ENCODE peak calls at places on chromosome 12, in six cellular contexts. O is hepatocyte; J is Kasumi-1; W is activated T-cell treated with anti-CD3 and anti-CD28 coated beads, Interleukin-2, amount 50 U/mL, for 72 hours; T is activated CD4-positive, alpha-beta T cell treated with anti-CD3 and anti-CD28 coated beads, Interleukin-2, amount 50 U/mL, for 48 hours; F is stimulated activated CD8-positive, alpha-beta memory T cell treated with anti-CD3 and anti-CD28 coated beads, Interleukin-7, amount 100 ng/mL, for 1 hour. S is an unnamed sample.
A peak's percentile ranks its signal among the peaks of the same experiment; 100 is the strongest.

GRCh38 chr12:132608231-132609171 is 1.9 kb downstream of the LRCOL1 start:
- DNase-seq in O (no peak), J (no peak), W (no peak), T (no peak), F (no peak), S (no peak)

GRCh38 chr12:106841471-106842302 is 67.2 kb downstream of the RIC8B start:
- DNase-seq in O (peak; percentile 61), J (peak; percentile 34), W (peak; percentile 16), T (peak; percentile 3), F (no peak), S (peak; percentile 41)

GRCh38 chr12:39287817-39288216 is 155.1 kb downstream of the KIF21A start:
- DNase-seq in O (no peak), J (no peak), W (no peak), T (no peak), F (no peak), S (no peak)

GRCh38 chr12:46136239-46136638 is 132.6 kb downstream of the SLC38A1 start:
- DNase-seq in O (no peak), J (no peak), W (no peak), T (no peak), F (no peak), S (no peak)

GRCh38 chr12:138898-139534 is 72.4 kb downstream of the IQSEC3 start:
- DNase-seq in O (no peak), J (no peak), W (peak; percentile 25), T (peak; percentile 34), F (no peak), S (peak; percentile 33)

GRCh38 chr12:9951026-9951652 is 19.0 kb upstream of the CLEC2A start:
- DNase-seq in O (no peak), J (peak; percentile 72), W (peak; percentile 9), T (peak; percentile 20), F (no peak), S (peak; percentile 70)

GRCh38 chr12:122473543-122474323 is 27.0 kb downstream of the ZCCHC8 start:
- DNase-seq in O (no peak), J (no peak), W (peak; percentile 76), T (peak; percentile 66), F (no peak), S (peak; percentile 26)

GRCh38 chr12:64390275-64390851 is at the start of gene C12orf56:
- DNase-seq in O (peak; percentile 42), J (no peak), W (peak; percentile 24), T (peak; percentile 20), F (no peak), S (peak; percentile 38)

GRCh38 chr12:56628671-56629458 is 1.3 kb downstream of the BAZ2A start:
- DNase-seq in O (peak; percentile 69), J (peak; percentile 10), W (peak; percentile 69), T (peak; percentile 68), F (no peak), S (peak; percentile 79)

S was measured in activated CD8-positive, alpha-beta T cell treated with anti-CD3 and anti-CD28 coated beads, Interleukin-2, amount 10 ng/mL, durations not matched to agents 7 days and 5 days.